ENCODE peak calls at places on chromosomes 13 and 19, in six cellular contexts. T, L, G, W, K and H are unnamed samples.

GRCh38 chr19:41328818-41329220 is 18.8 kb downstream of the CCDC97 start:
- DNase-seq in T (no peak), L (no peak), G (no peak), W (no peak), K (no peak), H (no peak)

GRCh38 chr19:31733591-31733990 is 384.4 kb upstream of the TSHZ3 start:
- DNase-seq in T (no peak), L (no peak), G (no peak), W (no peak), K (no peak), H (no peak)

GRCh38 chr13:45807520-45808099 is 43.9 kb downstream of the SIAH3 start:
- DNase-seq in T (peak), L (peak), G (peak), W (peak), K (peak), H (peak)

GRCh38 chr13:79724348-79725103 is 243.6 kb downstream of the NDFIP2 start:
- DNase-seq in T (no peak), L (no peak), G (peak), W (peak), K (no peak), H (no peak)

GRCh38 chr13:66992183-66992582 is 238.0 kb downstream of the PCDH9 start:
- DNase-seq in T (peak), L (no peak), G (peak), W (no peak), K (no peak), H (no peak)

GRCh38 chr19:4007836-4008539 is 452 bp downstream of the PIAS4 start:
- DNase-seq in T (no peak), L (peak), G (peak), W (no peak), K (no peak), H (peak)

GRCh38 chr19:3580156-3580955 is 4.9 kb upstream of the GIPC3 start:
- DNase-seq in T (peak), L (no peak), G (no peak), W (no peak), K (no peak), H (peak)

GRCh38 chr19:2656533-2656932 is 46.0 kb downstream of the GNG7 start:
- DNase-seq in T (no peak), L (no peak), G (no peak), W (no peak), K (no peak), H (no peak)

GRCh38 chr13:101624981-101625380 is 172.5 kb downstream of the ITGBL1 start:
- DNase-seq in T (no peak), L (no peak), G (no peak), W (no peak), K (no peak), H (no peak)

GRCh38 chr19:34481861-34482379 is 362 bp downstream of the WTIP start:
- DNase-seq in T (no peak), L (no peak), G (no peak), W (no peak), K (no peak), H (peak)

GRCh38 chr19:6233051-6233826 is 46.5 kb downstream of the MLLT1 start:
- DNase-seq in T (peak), L (no peak), G (no peak), W (peak), K (no peak), H (peak)

GRCh38 chr13:100139822-100140221 is 50.9 kb downstream of the PCCA start:
- DNase-seq in T (peak), L (no peak), G (no peak), W (no peak), K (no peak), H (no peak)

GRCh38 chr13:32047796-32048195 is 16.2 kb downstream of the FRY start:
- DNase-seq in T (no peak), L (no peak), G (no peak), W (no peak), K (peak), H (no peak)

GRCh38 chr19:41957161-41957837 is 1.8 kb downstream of the RABAC1 start:
- DNase-seq in T (no peak), L (no peak), G (no peak), W (no peak), K (no peak), H (no peak)

GRCh38 chr13:94079876-94080275 is 399.6 kb downstream of the DCT start:
- DNase-seq in T (peak), L (no peak), G (no peak), W (no peak), K (no peak), H (peak)

GRCh38 chr19:42199440-42200115 is 17.9 kb downstream of the DEDD2 start:
- DNase-seq in T (no peak), L (peak), G (no peak), W (no peak), K (peak), H (no peak)

GRCh38 chr19:1767464-1767933 is 14.2 kb downstream of the ONECUT3 start:
- DNase-seq in T (no peak), L (no peak), G (peak), W (peak), K (peak), H (peak)

GRCh38 chr19:15199219-15199651 is 1.6 kb downstream of the NOTCH3 start:
- DNase-seq in T (no peak), L (no peak), G (no peak), W (no peak), K (no peak), H (no peak)
- H3K4me3 ChIP-seq in T (peak), L (peak), G (peak), W (no peak), K (no peak), H (peak)

GRCh38 chr13:36718146-36718545 is 44.3 kb downstream of the SERTM1 start:
- DNase-seq in T (peak), L (no peak), G (no peak), W (no peak), K (no peak), H (no peak)
- H3K27ac ChIP-seq in T (no peak), L (no peak), G (no peak), W (no peak), K (no peak), H (no peak)

GRCh38 chr19:720691-721160 is 12.0 kb downstream of the PALM start:
- DNase-seq in T (no peak), L (no peak), G (no peak), W (no peak), K (no peak), H (no peak)

GRCh38 chr19:723714-724113 is 15.0 kb downstream of the PALM start:
- DNase-seq in T (no peak), L (no peak), G (no peak), W (no peak), K (no peak), H (no peak)

GRCh38 chr19:719636-720377 is 11.1 kb downstream of the PALM start:
- DNase-seq in T (no peak), L (no peak), G (no peak), W (no peak), K (no peak), H (no peak)

GRCh38 chr19:723247-723646 is 14.5 kb downstream of the PALM start:
- DNase-seq in T (no peak), L (no peak), G (no peak), W (no peak), K (no peak), H (no peak)

DNA sequence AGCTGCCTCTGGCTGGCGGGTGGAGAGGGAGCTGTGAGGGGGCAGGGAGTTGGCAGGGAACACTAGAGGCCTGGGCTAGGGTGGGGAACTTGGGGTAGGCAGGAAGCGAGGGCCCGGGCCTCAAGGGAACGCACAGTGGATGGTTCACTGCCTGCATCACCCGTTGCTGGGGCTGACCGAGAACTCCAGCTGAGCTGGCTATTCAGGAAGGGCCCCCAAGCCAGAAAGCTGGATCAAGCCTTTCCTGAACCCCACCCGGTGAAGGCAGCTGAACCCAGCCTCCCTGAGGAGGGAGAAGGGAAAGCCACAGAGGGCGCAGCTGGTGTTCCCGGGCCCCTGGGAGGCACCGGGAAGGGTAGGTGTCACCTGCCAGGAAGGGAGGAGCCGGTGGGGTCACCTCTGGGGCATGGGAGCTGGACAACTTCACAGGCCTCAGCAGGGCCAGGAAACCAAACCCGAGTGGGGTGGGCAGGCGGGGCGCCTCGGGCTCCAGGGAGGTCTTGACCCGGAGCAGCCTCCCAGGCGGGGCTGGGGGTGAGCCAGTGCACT is 13.9 kb downstream of the PALM start:
- DNase-seq in T (no peak), L (no peak), G (no peak), W (no peak), K (no peak), H (no peak)
- H3K4me3 ChIP-seq in T (no peak), L (no peak), G (no peak), W (no peak), K (no peak), H (no peak)

GRCh38 chr13:110424596-110425443 is 117.7 kb downstream of the COL4A2 start:
- DNase-seq in T (peak), L (no peak), G (no peak), W (no peak), K (no peak), H (no peak)
- H3K27ac ChIP-seq in T (peak), L (no peak), G (no peak), W (no peak), K (no peak), H (no peak)

GRCh38 chr19:38243279-38243673 is 12.9 kb downstream of the PPP1R14A start:
- DNase-seq in T (no peak), L (no peak), G (no peak), W (no peak), K (no peak), H (no peak)
- H3K4me3 ChIP-seq in T (no peak), L (no peak), G (no peak), W (no peak), K (no peak), H (peak)

DNA sequence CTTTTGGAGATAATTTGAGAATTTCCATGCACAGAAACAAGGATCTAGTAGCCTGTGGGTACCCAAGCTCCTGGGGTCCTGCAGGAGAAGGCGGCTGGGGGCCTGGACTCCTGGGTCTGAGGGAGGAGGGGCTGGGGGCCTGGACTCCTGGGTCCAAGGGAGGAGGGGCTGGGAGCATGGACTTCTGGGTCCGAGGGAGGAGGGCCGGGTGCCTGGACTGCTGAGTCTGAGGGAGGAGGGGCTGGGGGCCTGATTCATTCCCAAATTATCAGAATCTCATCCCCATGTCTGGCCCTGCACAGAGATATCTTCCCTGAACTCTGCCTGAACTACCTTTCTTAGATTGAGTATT is 520 bp upstream of the RDH13 start:
- DNase-seq in T (no peak), L (no peak), G (no peak), W (no peak), K (no peak), H (no peak)
- H3K27ac ChIP-seq in T (no peak), L (no peak), G (no peak), W (peak), K (no peak), H (no peak)

GRCh38 chr19:51183629-51184028 is 41.3 kb upstream of the CD33 start:
- DNase-seq in T (no peak), L (no peak), G (no peak), W (no peak), K (no peak), H (no peak)

GRCh38 chr19:51179297-51179696 is 37.2 kb downstream of the SIGLEC7 start:
- DNase-seq in T (no peak), L (no peak), G (no peak), W (no peak), K (no peak), H (no peak)

GRCh38 chr19:51185069-51185867 is 39.6 kb upstream of the CD33 start:
- DNase-seq in T (no peak), L (no peak), G (no peak), W (no peak), K (no peak), H (no peak)

GRCh38 chr19:51181377-51181912 is 39.3 kb downstream of the SIGLEC7 start:
- DNase-seq in T (no peak), L (no peak), G (no peak), W (no peak), K (no peak), H (no peak)

GRCh38 chr19:51181913-51182419 is 39.9 kb downstream of the SIGLEC7 start:
- DNase-seq in T (no peak), L (peak), G (no peak), W (no peak), K (no peak), H (no peak)
- H3K4me3 ChIP-seq in T (no peak), L (no peak), G (no peak), W (no peak), K (no peak), H (no peak)

GRCh38 chr13:26050568-26051230 is 1.1 kb downstream of the SHISA2 start:
- DNase-seq in T (no peak), L (peak), G (peak), W (peak), K (no peak), H (peak)
- H3K27ac ChIP-seq in T (no peak), L (no peak), G (no peak), W (no peak), K (no peak), H (no peak)